ENCODE peak calls at places on chromosomes 11 and 22, in four cellular contexts. One of them, this sample, is unnamed.

GRCh38 chr11:63805844-63806415 is 7.3 kb upstream of the SPINDOC start:
- DNase-seq in CD4-positive, CD25-positive, alpha-beta regulatory T cell: no peak
- DNase-seq in heart left ventricle: no peak
- DNase-seq in LHCN-M2: no peak
- DNase-seq in this sample: no peak

GRCh38 chr11:44305149-44305642 is 4.7 kb downstream of the ALX4 start:
- DNase-seq in CD4-positive, CD25-positive, alpha-beta regulatory T cell: no peak
- DNase-seq in heart left ventricle: no peak
- DNase-seq in LHCN-M2: no peak
- DNase-seq in this sample: no peak

GRCh38 chr22:29342177-29342576 is 26.7 kb upstream of the RASL10A start:
- DNase-seq in CD4-positive, CD25-positive, alpha-beta regulatory T cell: no peak
- DNase-seq in heart left ventricle: no peak
- DNase-seq in LHCN-M2: no peak
- DNase-seq in this sample: no peak

GRCh38 chr11:77259681-77260080 is 41.8 kb downstream of the GDPD4 start:
- DNase-seq in CD4-positive, CD25-positive, alpha-beta regulatory T cell: no peak
- DNase-seq in heart left ventricle: no peak
- DNase-seq in LHCN-M2: no peak
- DNase-seq in this sample: no peak

GRCh38 chr11:35134403-35135126 is 4.4 kb upstream of the CD44 start:
- DNase-seq in CD4-positive, CD25-positive, alpha-beta regulatory T cell: no peak
- DNase-seq in heart left ventricle: no peak
- DNase-seq in LHCN-M2: no peak
- DNase-seq in this sample: no peak

GRCh38 chr11:19597876-19598275 is 114.8 kb upstream of the NAV2 start:
- DNase-seq in CD4-positive, CD25-positive, alpha-beta regulatory T cell: no peak
- DNase-seq in heart left ventricle: no peak
- DNase-seq in LHCN-M2: peak
- DNase-seq in this sample: no peak

GRCh38 chr22:40065981-40066380 is 71.2 kb downstream of the FAM83F start:
- DNase-seq in CD4-positive, CD25-positive, alpha-beta regulatory T cell: no peak
- DNase-seq in heart left ventricle: no peak
- DNase-seq in LHCN-M2: no peak
- DNase-seq in this sample: no peak

GRCh38 chr22:23215294-23216204 is 35.2 kb downstream of the BCR start:
- DNase-seq in CD4-positive, CD25-positive, alpha-beta regulatory T cell: no peak
- DNase-seq in heart left ventricle: no peak
- DNase-seq in LHCN-M2: peak
- DNase-seq in this sample: peak

GRCh38 chr11:45924927-45925326 is 2.5 kb downstream of the LARGE2 start:
- DNase-seq in CD4-positive, CD25-positive, alpha-beta regulatory T cell: no peak
- DNase-seq in heart left ventricle: no peak
- DNase-seq in LHCN-M2: no peak
- DNase-seq in this sample: no peak

GRCh38 chr22:46064236-46064965 is 85.9 kb upstream of the PPARA start:
- DNase-seq in CD4-positive, CD25-positive, alpha-beta regulatory T cell: no peak
- DNase-seq in heart left ventricle: peak
- DNase-seq in LHCN-M2: peak
- DNase-seq in this sample: no peak

GRCh38 chr22:22848364-22848866 is 39.2 kb upstream of the IGLL5 start:
- DNase-seq in CD4-positive, CD25-positive, alpha-beta regulatory T cell: peak
- DNase-seq in heart left ventricle: peak
- DNase-seq in LHCN-M2: peak
- DNase-seq in this sample: peak

GRCh38 chr11:117095301-117096139 is 2.7 kb downstream of the SIK3 start:
- DNase-seq in CD4-positive, CD25-positive, alpha-beta regulatory T cell: no peak
- DNase-seq in heart left ventricle: no peak
- DNase-seq in LHCN-M2: no peak
- DNase-seq in this sample: no peak

GRCh38 chr11:85758026-85758425 is 52.9 kb downstream of the SYTL2 start:
- DNase-seq in CD4-positive, CD25-positive, alpha-beta regulatory T cell: no peak
- DNase-seq in heart left ventricle: no peak
- DNase-seq in LHCN-M2: no peak
- DNase-seq in this sample: no peak

GRCh38 chr11:62615521-62615920 is 2.5 kb downstream of the ROM1 start:
- DNase-seq in CD4-positive, CD25-positive, alpha-beta regulatory T cell: no peak
- DNase-seq in heart left ventricle: no peak
- DNase-seq in LHCN-M2: no peak
- DNase-seq in this sample: no peak

GRCh38 chr11:10693509-10694071 is at the start of gene IRAG1:
- DNase-seq in CD4-positive, CD25-positive, alpha-beta regulatory T cell: no peak
- DNase-seq in heart left ventricle: peak
- DNase-seq in LHCN-M2: no peak
- DNase-seq in this sample: no peak

GRCh38 chr22:24219750-24220149 is 25.1 kb downstream of the GGT5 start:
- DNase-seq in CD4-positive, CD25-positive, alpha-beta regulatory T cell: no peak
- DNase-seq in heart left ventricle: no peak
- DNase-seq in LHCN-M2: no peak
- DNase-seq in this sample: no peak

GRCh38 chr11:113579292-113579940 is 104.2 kb upstream of the DRD2 start:
- DNase-seq in CD4-positive, CD25-positive, alpha-beta regulatory T cell: no peak
- DNase-seq in heart left ventricle: no peak
- DNase-seq in LHCN-M2: no peak
- DNase-seq in this sample: no peak